ENCODE peak calls at places on chromosomes 16 and 17, in five cellular contexts. One of them, this sample, is unnamed.

GRCh38 chr16:73231379-73231778 is 183.5 kb upstream of the ZFHX3 start:
- DNase-seq in KG1: no peak
- DNase-seq in activated T-helper 1 cell treated with anti-CD3 and anti-CD28 coated beads, Interleukin-2, amount 50 U/mL, for 16 hours: no peak
- DNase-seq in amniotic stem cell: no peak
- DNase-seq in B cell: no peak
- DNase-seq in this sample: no peak

GRCh38 chr17:12730931-12731521 is 58.3 kb upstream of the ARHGAP44 start:
- DNase-seq in KG1: no peak
- DNase-seq in activated T-helper 1 cell treated with anti-CD3 and anti-CD28 coated beads, Interleukin-2, amount 50 U/mL, for 16 hours: no peak
- DNase-seq in amniotic stem cell: peak; percentile 58
- DNase-seq in B cell: no peak
- DNase-seq in this sample: no peak

GRCh38 chr17:59607061-59607460 is 12.6 kb upstream of the CLTC start:
- DNase-seq in amniotic stem cell: no peak
- DNase-seq in KG1: no peak
- DNase-seq in B cell: no peak
- DNase-seq in activated T-helper 1 cell treated with anti-CD3 and anti-CD28 coated beads, Interleukin-2, amount 50 U/mL, for 16 hours: no peak
- DNase-seq in this sample: no peak

GRCh38 chr17:81025065-81025751 is 9.7 kb upstream of the BAIAP2 start:
- DNase-seq in B cell: no peak
- DNase-seq in activated T-helper 1 cell treated with anti-CD3 and anti-CD28 coated beads, Interleukin-2, amount 50 U/mL, for 16 hours: no peak
- DNase-seq in KG1: no peak
- DNase-seq in amniotic stem cell: no peak
- DNase-seq in this sample: no peak

GRCh38 chr17:63993368-63993990 is 4.7 kb upstream of the PRR29 start:
- DNase-seq in amniotic stem cell: no peak
- DNase-seq in KG1: no peak
- DNase-seq in B cell: no peak
- DNase-seq in activated T-helper 1 cell treated with anti-CD3 and anti-CD28 coated beads, Interleukin-2, amount 50 U/mL, for 16 hours: no peak
- DNase-seq in this sample: no peak

GRCh38 chr17:28946239-28946638 is 5.1 kb downstream of the PHF12 start:
- DNase-seq in activated T-helper 1 cell treated with anti-CD3 and anti-CD28 coated beads, Interleukin-2, amount 50 U/mL, for 16 hours: no peak
- DNase-seq in amniotic stem cell: no peak
- DNase-seq in KG1: no peak
- DNase-seq in B cell: no peak
- DNase-seq in this sample: no peak

GRCh38 chr16:3482659-3483241 is 12.5 kb downstream of the C16orf90 start:
- DNase-seq in KG1: no peak
- DNase-seq in B cell: no peak
- DNase-seq in activated T-helper 1 cell treated with anti-CD3 and anti-CD28 coated beads, Interleukin-2, amount 50 U/mL, for 16 hours: no peak
- DNase-seq in amniotic stem cell: no peak
- DNase-seq in this sample: no peak

GRCh38 chr16:76837872-76838271 is 353.1 kb upstream of the MON1B start:
- DNase-seq in activated T-helper 1 cell treated with anti-CD3 and anti-CD28 coated beads, Interleukin-2, amount 50 U/mL, for 16 hours: no peak
- DNase-seq in KG1: no peak
- DNase-seq in B cell: no peak
- DNase-seq in amniotic stem cell: no peak
- DNase-seq in this sample: no peak

GRCh38 chr17:40348562-40349476 is 15.7 kb downstream of the GJD3 start:
- DNase-seq in KG1: no peak
- DNase-seq in activated T-helper 1 cell treated with anti-CD3 and anti-CD28 coated beads, Interleukin-2, amount 50 U/mL, for 16 hours: no peak
- DNase-seq in B cell: no peak
- DNase-seq in amniotic stem cell: no peak
- DNase-seq in this sample: no peak

GRCh38 chr17:59387351-59388069 is 56.1 kb downstream of the YPEL2 start:
- DNase-seq in KG1: no peak
- DNase-seq in B cell: no peak
- DNase-seq in activated T-helper 1 cell treated with anti-CD3 and anti-CD28 coated beads, Interleukin-2, amount 50 U/mL, for 16 hours: no peak
- DNase-seq in amniotic stem cell: no peak
- DNase-seq in this sample: no peak

This sample was measured in HFF-Myc.